ENCODE peak calls at places on chromosomes 6 and 20, in eight cellular contexts. G is spleen; F is pancreas; O is psoas muscle; J is CD4-positive, CD25-positive, alpha-beta regulatory T cell; S is osteoblast; E is heart left ventricle; X is ovary. T is an unnamed sample.
A peak's percentile ranks its signal among the peaks of the same experiment; 100 is the strongest.

GRCh38 chr6:131937703-131938631 is 13.2 kb downstream of the CCN2 start:
- DNase-seq in X (no peak), S (no peak), J (no peak), E (peak; percentile 37), O (no peak), F (no peak), G (no peak), T (no peak)

GRCh38 chr6:151284431-151285060 is 44.8 kb downstream of the AKAP12 start:
- DNase-seq in X (no peak), F (no peak), J (no peak), S (no peak), O (no peak), G (no peak), E (no peak), T (no peak)

GRCh38 chr6:56671651-56672461 is 29.2 kb upstream of the DST start:
- DNase-seq in E (no peak), O (peak; percentile 72), X (peak; percentile 38), S (no peak), J (no peak), F (no peak), G (peak; percentile 75), T (no peak)

GRCh38 chr20:38229376-38230252 is 30.9 kb downstream of the KIAA1755 start:
- DNase-seq in O (no peak), G (peak; percentile 34), J (no peak), F (no peak), E (no peak), X (peak; percentile 2), S (peak; percentile 93), T (no peak)

GRCh38 chr6:157944983-157945931 is 36.4 kb upstream of the SYNJ2 start:
- DNase-seq in F (no peak), G (no peak), O (no peak), S (no peak), J (no peak), X (no peak), E (no peak), T (no peak)

GRCh38 chr6:25934735-25935313 is 4.3 kb upstream of the SLC17A2 start:
- DNase-seq in O (no peak), J (no peak), G (no peak), S (no peak), F (no peak), E (no peak), X (no peak), T (no peak)

GRCh38 chr20:33832113-33832853 is 21.1 kb downstream of the CHMP4B start:
- DNase-seq in S (no peak), F (no peak), J (no peak), G (no peak), O (no peak), E (no peak), X (peak; percentile 46), T (no peak)

GRCh38 chr6:73580247-73581149 is 59.7 kb upstream of the EEF1A1 start:
- DNase-seq in G (peak; percentile 87), E (peak; percentile 75), F (peak; percentile 45), O (peak; percentile 86), J (peak; percentile 36), X (peak; percentile 80), S (peak; percentile 90), T (peak; percentile 85)

GRCh38 chr6:165047952-165048351 is 261.5 kb downstream of the C6orf118 start:
- DNase-seq in E (no peak), X (no peak), G (no peak), J (no peak), O (no peak), F (no peak), S (no peak), T (no peak)

GRCh38 chr6:151391471-151392428 is at the start of gene ZBTB2:
- DNase-seq in S (peak; percentile 91), F (peak; percentile 74), O (peak; percentile 90), G (peak; percentile 94), E (peak; percentile 70), J (peak; percentile 71), X (peak; percentile 81), T (peak; percentile 90)

GRCh38 chr6:169950558-169950957 is 199.1 kb downstream of the ERMARD start:
- DNase-seq in O (no peak), S (peak; percentile 19), J (peak; percentile 33), F (peak; percentile 19), E (no peak), X (no peak), G (no peak), T (no peak)

GRCh38 chr20:61802721-61803311 is 262.9 kb downstream of the TAF4 start:
- DNase-seq in X (no peak), O (no peak), G (peak; percentile 58), F (no peak), J (no peak), S (peak; percentile 86), E (no peak), T (peak; percentile 68)

GRCh38 chr6:108835218-108835850 is 12.9 kb upstream of the ARMC2 start:
- DNase-seq in E (peak; percentile 85), F (peak; percentile 86), X (peak; percentile 86), G (peak; percentile 96), J (peak; percentile 78), S (peak; percentile 95), O (peak; percentile 93), T (peak; percentile 94)

GRCh38 chr6:107670792-107671199 is 153.3 kb downstream of the SCML4 start:
- DNase-seq in J (no peak), G (peak; percentile 82), X (no peak), E (peak; percentile 79), O (peak; percentile 78), F (peak; percentile 50), S (no peak), T (no peak)

GRCh38 chr6:118801257-118801656 is 92.7 kb upstream of the ASF1A start:
- DNase-seq in X (no peak), F (no peak), S (no peak), J (no peak), G (no peak), O (no peak), E (no peak), T (no peak)

GRCh38 chr20:367486-367887 is 13.1 kb upstream of the TRIB3 start:
- DNase-seq in G (no peak), X (no peak), J (no peak), S (no peak), O (no peak), F (no peak), E (no peak), T (no peak)

GRCh38 chr20:371755-372542 is 8.6 kb upstream of the TRIB3 start:
- DNase-seq in S (peak; percentile 60), O (peak; percentile 90), F (peak; percentile 54), G (peak; percentile 82), X (no peak), E (peak; percentile 64), J (no peak), T (peak; percentile 91)

GRCh38 chr20:368915-369314 is 11.6 kb upstream of the TRIB3 start:
- DNase-seq in E (no peak), X (no peak), S (no peak), J (no peak), O (no peak), G (no peak), F (no peak), T (no peak)

GRCh38 chr20:370977-371754 is 9.4 kb upstream of the TRIB3 start:
- DNase-seq in J (no peak), O (no peak), X (no peak), E (no peak), F (no peak), G (no peak), S (peak; percentile 48), T (no peak)

GRCh38 chr20:370151-370600 is 10.4 kb upstream of the TRIB3 start:
- DNase-seq in O (no peak), F (no peak), J (no peak), S (no peak), E (no peak), G (no peak), X (no peak), T (no peak)
- H3K4me1 ChIP-seq in O (peaks cover 22% of the 10 kb centered on the region), F (peaks cover 10% of the 10 kb centered on the region), J (peaks cover 14% of the 10 kb centered on the region), S (peaks cover 7% of the 10 kb centered on the region), E (peaks cover 25% of the 10 kb centered on the region), G (peaks cover 50% of the 10 kb centered on the region), X (no peaks in the 10 kb centered on the region), T (peaks cover 51% of the 10 kb centered on the region)

DNA sequence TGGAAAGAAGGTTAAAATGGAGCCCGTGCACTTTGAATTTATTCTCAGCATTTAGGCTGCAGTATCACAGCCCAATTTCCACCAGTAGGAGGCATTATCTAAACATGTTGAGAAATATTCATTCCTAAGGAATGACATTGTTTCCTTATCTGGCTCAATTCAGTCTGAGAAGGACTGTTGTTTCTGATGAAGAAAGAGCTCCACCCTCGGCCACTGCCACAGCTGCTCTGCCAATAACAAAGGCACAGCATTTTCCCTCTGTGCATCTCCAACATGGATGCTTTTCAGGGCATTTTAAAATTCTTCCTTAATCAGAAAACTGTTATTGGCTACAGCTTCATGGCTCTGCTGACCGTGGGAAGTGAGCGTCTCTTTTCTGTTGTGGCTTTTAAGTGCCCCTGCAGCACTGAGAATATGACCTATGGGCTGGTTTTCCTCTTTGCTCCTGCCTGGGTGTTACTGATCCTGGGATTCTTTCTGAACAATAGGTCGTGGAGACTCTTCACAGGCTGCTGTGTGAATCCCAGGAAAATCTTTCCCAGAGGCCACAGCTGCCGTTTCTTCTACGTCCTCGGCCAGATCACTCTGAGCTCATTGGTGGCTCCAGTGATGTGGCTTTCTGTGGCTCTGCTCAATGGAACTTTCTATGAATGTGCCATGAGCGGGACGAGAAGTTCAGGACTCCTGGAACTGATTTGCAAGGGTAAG is at the start of gene CALHM5:
- DNase-seq in E (peak; percentile 54), G (no peak), J (no peak), S (peak; percentile 41), O (peak; percentile 59), X (peak; percentile 30), F (no peak), T (no peak)
- H3K4me3 ChIP-seq in E (peak within 1 kb of the TSS; percentile 52), G (peak within 1 kb of the TSS; percentile 16), J (no peak within 1 kb of the TSS), S (peak within 1 kb of the TSS; percentile 79), O (peak within 1 kb of the TSS; percentile 60), X (peak within 1 kb of the TSS; percentile 26), F (no peak within 1 kb of the TSS), T (peak within 1 kb of the TSS; percentile 20)

GRCh38 chr6:140082867-140083297 is 708.4 kb upstream of the CITED2 start:
- DNase-seq in X (no peak), G (no peak), O (no peak), J (no peak), E (no peak), F (no peak), S (no peak), T (no peak)
- H3K27me3 ChIP-seq in X (no peaks in the 10 kb centered on the region), G (no peaks in the 10 kb centered on the region), O (no peaks in the 10 kb centered on the region), J (no peaks in the 10 kb centered on the region), E (no peaks in the 10 kb centered on the region), F (no peaks in the 10 kb centered on the region), S (no peaks in the 10 kb centered on the region), T (no peaks in the 10 kb centered on the region)

GRCh38 chr6:18207438-18207837 is 52.2 kb downstream of the KDM1B start:
- DNase-seq in S (no peak), G (no peak), O (no peak), J (no peak), E (no peak), F (no peak), X (no peak), T (no peak)

GRCh38 chr6:18207949-18208348 is 52.7 kb downstream of the KDM1B start:
- DNase-seq in J (no peak), E (no peak), X (no peak), S (peak; percentile 30), O (no peak), F (no peak), G (no peak), T (no peak)

GRCh38 chr6:18203786-18204185 is 48.6 kb downstream of the KDM1B start:
- DNase-seq in O (no peak), G (no peak), J (no peak), X (no peak), S (no peak), F (no peak), E (no peak), T (no peak)

GRCh38 chr6:18204691-18205090 is 49.5 kb downstream of the KDM1B start:
- DNase-seq in X (no peak), E (no peak), O (no peak), G (no peak), F (no peak), J (no peak), S (no peak), T (no peak)

GRCh38 chr6:18206591-18206990 is 51.4 kb downstream of the KDM1B start:
- DNase-seq in G (no peak), J (no peak), O (no peak), F (no peak), S (no peak), X (no peak), E (no peak), T (no peak)
- H3K4me1 ChIP-seq in G (no peaks in the 10 kb centered on the region), J (no peaks in the 10 kb centered on the region), O (no peaks in the 10 kb centered on the region), F (no peaks in the 10 kb centered on the region), S (peaks cover 13% of the 10 kb centered on the region), X (no peaks in the 10 kb centered on the region), E (no peaks in the 10 kb centered on the region), T (no peaks in the 10 kb centered on the region)

T was measured in left lung.